ENCODE peak calls at places on chromosomes 3 and 15, in eight cellular contexts. T is A549, H is Peyer's patch, F is tibial nerve, D is heart left ventricle, J is H1, S is prostate gland, G is uterus. Z is an unnamed sample.
A peak's percentile ranks its signal among the peaks of the same experiment; 100 is the strongest.

GRCh38 chr3:16253601-16254000 is 11.1 kb downstream of the DPH3 start:
- DNase-seq in D (peak; percentile 42), J (no peak), F (peak; percentile 70), G (no peak), S (no peak), T (no peak), H (no peak), Z (no peak)

GRCh38 chr3:106829206-106829605 is 548.0 kb upstream of the CCDC54 start:
- DNase-seq in T (no peak), S (no peak), G (no peak), J (no peak), D (no peak), F (no peak), H (no peak), Z (no peak)

GRCh38 chr3:105899528-105899927 is 30.7 kb upstream of the CBLB start:
- DNase-seq in H (no peak), G (no peak), T (no peak), J (no peak), F (no peak), S (no peak), D (no peak), Z (no peak)

GRCh38 chr3:184578822-184579221 is 17.2 kb downstream of the EPHB3 start:
- DNase-seq in D (no peak), T (no peak), S (no peak), H (no peak), J (no peak), G (no peak), F (no peak), Z (peak; percentile 83)

GRCh38 chr3:105490045-105490444 is 123.3 kb downstream of the ALCAM start:
- DNase-seq in D (no peak), H (no peak), J (no peak), G (no peak), F (no peak), T (no peak), S (no peak), Z (no peak)

GRCh38 chr15:90165659-90166489 is 35.3 kb upstream of the SEMA4B start:
- DNase-seq in F (no peak), D (no peak), S (peak; percentile 93), T (peak; percentile 95), H (peak; percentile 92), G (peak; percentile 43), J (no peak), Z (peak; percentile 89)

GRCh38 chr3:134752761-134753461 is 42.1 kb upstream of the EPHB1 start:
- DNase-seq in S (no peak), D (no peak), J (no peak), H (no peak), G (no peak), F (no peak), T (no peak), Z (no peak)

GRCh38 chr3:2420919-2421318 is 322.3 kb downstream of the CNTN4 start:
- DNase-seq in T (no peak), J (no peak), D (no peak), S (no peak), F (no peak), H (no peak), G (no peak), Z (no peak)

GRCh38 chr3:147141516-147141915 is 264.8 kb downstream of the ZIC4 start:
- DNase-seq in H (no peak), F (no peak), D (no peak), G (no peak), S (no peak), T (no peak), J (no peak), Z (no peak)

GRCh38 chr3:193620650-193621049 is 27.6 kb downstream of the OPA1 start:
- DNase-seq in T (no peak), H (no peak), G (no peak), D (no peak), J (no peak), F (no peak), S (no peak), Z (no peak)

GRCh38 chr15:52078876-52079700 is 33.5 kb downstream of the BCL2L10 start:
- DNase-seq in J (peak; percentile 96), D (peak; percentile 80), G (peak; percentile 78), F (peak; percentile 90), H (peak; percentile 94), S (peak; percentile 71), T (peak; percentile 79), Z (peak; percentile 46)

GRCh38 chr15:75104804-75105557 is 81.6 kb downstream of the PPCDC start:
- DNase-seq in J (no peak), S (no peak), F (peak; percentile 38), T (peak; percentile 62), D (peak; percentile 51), H (peak; percentile 67), G (no peak), Z (no peak)

GRCh38 chr3:102741105-102741504 is 306.3 kb downstream of the ZPLD1 start:
- DNase-seq in F (no peak), H (no peak), D (no peak), S (no peak), T (no peak), J (no peak), G (no peak), Z (no peak)

GRCh38 chr15:51200791-51201190 is 106.1 kb upstream of the TNFAIP8L3 start:
- DNase-seq in T (no peak), F (no peak), G (no peak), D (no peak), H (no peak), S (no peak), J (no peak), Z (no peak)

GRCh38 chr3:161939919-161940693 is 443.5 kb downstream of the OTOL1 start:
- DNase-seq in D (no peak), T (no peak), G (no peak), F (no peak), J (no peak), S (no peak), H (no peak), Z (no peak)

GRCh38 chr3:126130081-126130855 is 46.3 kb upstream of the SLC41A3 start:
- DNase-seq in G (peak; percentile 8), S (no peak), T (no peak), F (no peak), J (peak; percentile 38), D (peak; percentile 7), H (peak; percentile 41), Z (no peak)

GRCh38 chr3:172709776-172710708 is 825 bp downstream of the NCEH1 start:
- DNase-seq in G (peak; percentile 48), F (peak; percentile 17), J (peak; percentile 51), D (peak; percentile 35), H (peak; percentile 62), T (no peak), S (peak; percentile 50), Z (peak; percentile 39)

GRCh38 chr3:50167069-50167781 is 12.1 kb downstream of the SEMA3F start:
- DNase-seq in H (peak; percentile 75), S (no peak), G (no peak), F (no peak), T (no peak), D (no peak), J (no peak), Z (no peak)
- H3K4me1 ChIP-seq in H (peaks cover 6% of the 10 kb centered on the region), S (peaks cover 47% of the 10 kb centered on the region), G (peaks cover 40% of the 10 kb centered on the region), F (no peaks in the 10 kb centered on the region), T (peaks cover 95% of the 10 kb centered on the region), D (peaks cover 31% of the 10 kb centered on the region), J (no peaks in the 10 kb centered on the region), Z (peaks cover 25% of the 10 kb centered on the region)

DNA sequence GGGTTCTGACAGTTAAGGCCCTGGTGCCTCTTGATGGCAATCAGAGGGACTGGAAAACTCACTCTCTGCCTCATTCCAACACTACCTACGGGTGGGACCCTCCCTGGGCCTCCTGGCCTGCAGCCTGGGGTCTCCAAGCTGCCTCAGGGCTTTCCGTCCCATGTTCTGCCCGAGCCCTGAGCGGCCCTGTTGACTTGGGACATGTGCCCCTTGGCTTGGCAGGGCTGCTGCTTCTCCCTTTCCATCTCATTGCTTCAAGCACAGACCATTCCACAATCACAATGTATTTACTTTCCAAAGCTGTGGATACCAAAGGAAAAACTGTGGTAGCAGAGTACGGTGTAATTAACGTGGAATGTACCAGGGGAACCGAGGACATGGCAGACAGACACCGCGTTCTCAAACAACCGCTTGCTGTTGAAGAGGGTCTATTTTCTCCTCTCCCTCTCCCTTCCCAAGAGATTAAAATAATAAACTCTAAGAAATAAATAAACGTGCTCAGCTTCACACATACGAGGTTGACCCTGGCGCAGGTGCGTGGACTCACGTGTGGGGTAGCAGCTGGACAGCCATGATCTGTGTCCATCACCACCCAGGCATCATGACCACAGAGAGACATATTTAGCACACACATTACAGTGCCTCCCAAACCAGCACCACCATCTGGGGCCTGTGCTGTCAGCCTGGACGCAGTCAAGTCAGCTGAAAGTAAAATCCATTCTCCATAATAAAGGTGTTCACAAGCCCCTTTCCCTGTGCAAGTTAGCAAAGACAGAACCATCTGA is 172.0 kb downstream of the XXYLT1 start:
- DNase-seq in G (no peak), H (no peak), S (peak; percentile 47), D (no peak), J (no peak), F (no peak), T (no peak), Z (no peak)
- H3K4me3 ChIP-seq in G (no peak overlapping the region), H (no peak overlapping the region), S (no peak overlapping the region), D (no peak overlapping the region), J (no peak overlapping the region), F (no peak overlapping the region), T (no peak overlapping the region), Z (no peak overlapping the region)

DNA sequence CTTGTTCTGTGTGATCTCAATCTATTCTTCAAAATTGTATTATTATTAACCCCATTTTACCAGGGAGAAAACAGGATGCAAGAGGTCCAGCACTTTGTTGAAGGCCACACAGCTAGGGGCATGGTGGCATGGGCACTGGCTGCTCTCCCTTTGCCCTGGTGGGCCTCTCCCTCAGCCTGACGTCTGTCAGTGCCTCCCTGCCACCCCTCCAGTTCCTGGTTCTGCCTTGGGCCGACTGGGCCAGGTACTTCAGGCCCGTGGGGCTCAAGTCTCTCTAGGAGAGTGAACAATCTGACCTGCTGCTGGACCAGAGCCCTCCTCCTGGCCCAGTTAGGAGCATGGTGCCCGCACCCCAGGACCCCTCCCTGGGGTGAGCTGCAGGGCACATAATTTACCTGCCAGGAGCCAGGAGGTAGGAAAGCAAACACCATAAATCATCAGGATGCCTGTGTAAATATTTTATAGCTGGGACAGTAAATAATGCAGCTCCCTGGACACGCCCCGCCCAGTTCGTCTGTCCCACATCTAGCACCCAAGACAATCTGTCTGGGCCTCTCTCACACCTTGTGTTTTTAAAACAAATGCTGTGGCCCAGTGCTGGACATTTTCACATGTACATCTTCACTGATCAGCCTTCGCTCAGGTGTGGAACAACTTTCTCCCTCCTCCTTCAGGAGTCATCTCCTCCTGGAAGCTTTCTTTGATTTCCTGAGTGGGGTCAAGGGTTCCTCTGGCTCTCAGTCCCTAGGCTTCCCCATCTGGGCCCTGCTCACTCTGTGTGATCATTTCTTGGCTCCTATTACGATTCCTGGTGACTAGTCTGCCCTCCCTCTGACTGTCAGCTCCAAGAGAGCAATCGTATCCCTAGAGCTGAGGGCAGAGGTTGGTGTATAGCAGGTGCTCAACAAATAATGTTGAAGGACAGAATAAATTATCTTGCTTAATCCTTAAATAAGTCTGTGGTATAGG is 15.2 kb upstream of the RFT1 start:
- DNase-seq in S (peak; percentile 82), F (no peak), D (no peak), H (peak; percentile 79), G (no peak), T (no peak), J (no peak), Z (no peak)
- TF ChIP-seq POLR2A in S (no peak), F (no peak), D (no peak), H (no peak), G (no peak), T (no peak), J (no peak), Z (no peak)

DNA sequence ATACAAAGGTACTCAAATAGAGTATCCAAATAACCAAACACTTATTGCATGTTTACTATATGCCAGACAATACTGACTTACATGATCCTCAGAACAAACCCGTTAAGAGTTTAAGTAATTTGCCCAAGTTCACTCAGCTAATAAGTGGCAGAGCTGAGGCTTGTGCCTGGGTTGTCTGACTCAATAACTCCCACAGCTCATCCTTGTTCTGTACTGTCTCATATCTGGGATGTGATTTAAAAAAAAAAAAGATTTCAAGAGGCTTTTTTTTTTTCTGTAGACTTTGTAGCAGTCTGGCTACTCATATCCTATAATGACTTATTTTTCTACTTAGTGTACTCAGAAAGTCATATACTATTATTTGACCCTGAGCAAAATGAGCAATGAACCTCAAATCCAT is 3.0 kb downstream of the NSUN3 start:
- DNase-seq in D (no peak), H (no peak), F (no peak), J (no peak), G (no peak), S (no peak), T (no peak), Z (no peak)
- H3K4me1 ChIP-seq in D (peaks cover 5% of the 10 kb centered on the region), H (peaks cover 15% of the 10 kb centered on the region), F (no peaks in the 10 kb centered on the region), J (no peaks in the 10 kb centered on the region), G (no peaks in the 10 kb centered on the region), S (no peaks in the 10 kb centered on the region), T (peaks cover 18% of the 10 kb centered on the region), Z (no peaks in the 10 kb centered on the region)